ENCODE peak calls at places on chromosome 14, in nine cellular contexts. O is HTR-8/SVneo; Z is activated T-cell treated with anti-CD3 and anti-CD28 coated beads for 1 hour; U is mesenteric fat pad; L is activated CD8-positive, alpha-beta memory T cell treated with anti-CD3 and anti-CD28 coated beads for 48 hours; K is PC-9; E is psoas muscle; A is MCF 10A; C is upper lobe of left lung. J is an unnamed sample.

GRCh38 chr14:95156153-95156764 is 1.1 kb downstream of the DICER1 start:
- DNase-seq in U (no peak), E (no peak), L (no peak), O (peak; percentile 12), Z (no peak), A (peak; percentile 36), C (no peak), K (no peak), J (no peak)

GRCh38 chr14:52154992-52155655 is 86.3 kb upstream of the NID2 start:
- DNase-seq in E (no peak), L (no peak), K (no peak), C (no peak), A (no peak), Z (no peak), O (no peak), U (no peak), J (no peak)

GRCh38 chr14:73223049-73223448 is 14.3 kb upstream of the PAPLN start:
- DNase-seq in Z (no peak), U (no peak), C (no peak), K (no peak), E (no peak), L (no peak), O (no peak), A (no peak), J (no peak)

GRCh38 chr14:44785096-44785495 is 176.7 kb downstream of the KLHL28 start:
- DNase-seq in Z (no peak), E (no peak), C (no peak), K (no peak), U (no peak), O (no peak), A (no peak), L (no peak), J (no peak)

GRCh38 chr14:72049462-72049861 is 117.2 kb downstream of the RGS6 start:
- DNase-seq in O (no peak), Z (no peak), L (peak; percentile 3), C (no peak), E (no peak), A (peak; percentile 38), U (no peak), K (no peak), J (no peak)

GRCh38 chr14:68263563-68264350 is 444.2 kb downstream of the RAD51B start:
- DNase-seq in U (no peak), E (no peak), Z (no peak), K (no peak), O (no peak), L (no peak), C (no peak), A (no peak), J (no peak)

GRCh38 chr14:91315844-91316267 is 71.4 kb upstream of the GPR68 start:
- DNase-seq in K (no peak), C (peak; percentile 53), A (no peak), E (no peak), O (no peak), Z (peak; percentile 60), L (peak; percentile 68), U (no peak), J (no peak)

GRCh38 chr14:103894034-103894722 is 34.1 kb upstream of the TDRD9 start:
- DNase-seq in K (no peak), A (no peak), L (no peak), O (no peak), E (no peak), U (no peak), Z (no peak), C (no peak), J (no peak)

GRCh38 chr14:76307786-76308780 is 67.9 kb upstream of the ESRRB start:
- DNase-seq in E (no peak), U (peak; percentile 82), Z (no peak), K (no peak), O (no peak), L (no peak), C (no peak), A (peak; percentile 20), J (no peak)

GRCh38 chr14:64983439-64984310 is 3.0 kb upstream of the FNTB start:
- DNase-seq in U (no peak), C (peak; percentile 38), K (peak; percentile 43), O (peak; percentile 87), L (no peak), E (no peak), A (peak; percentile 66), Z (peak; percentile 32), J (no peak)

GRCh38 chr14:96852823-96853422 is 55.7 kb downstream of the VRK1 start:
- DNase-seq in K (peak; percentile 0), C (no peak), Z (no peak), E (no peak), U (no peak), A (peak; percentile 64), L (no peak), O (peak; percentile 10), J (no peak)

GRCh38 chr14:61174395-61175386 is 106.4 kb downstream of the TMEM30B start:
- DNase-seq in E (no peak), O (peak; percentile 93), Z (no peak), U (no peak), C (no peak), A (peak; percentile 69), K (peak; percentile 12), L (no peak), J (no peak)

GRCh38 chr14:99479903-99480855 is 480 bp downstream of the SETD3 start:
- DNase-seq in Z (peak; percentile 16), U (no peak), O (peak; percentile 37), L (peak; percentile 22), E (peak; percentile 71), C (peak; percentile 59), A (peak; percentile 51), K (no peak), J (peak; percentile 75)

GRCh38 chr14:55949708-55950107 is 168.5 kb upstream of the PELI2 start:
- DNase-seq in L (no peak), K (no peak), U (no peak), C (no peak), E (no peak), O (no peak), Z (no peak), A (no peak), J (no peak)

GRCh38 chr14:76227450-76228050 is 75.8 kb downstream of the GPATCH2L start:
- DNase-seq in A (peak; percentile 86), O (peak; percentile 75), E (no peak), C (no peak), Z (no peak), K (no peak), U (no peak), L (no peak), J (no peak)

GRCh38 chr14:73764406-73764805 is 50.2 kb upstream of the PNMA1 start:
- DNase-seq in K (no peak), C (no peak), U (no peak), O (no peak), E (no peak), Z (no peak), A (no peak), L (no peak), J (no peak)

GRCh38 chr14:105065280-105066228 is at the start of gene GPR132:
- DNase-seq in U (no peak), E (no peak), C (peak; percentile 86), Z (peak; percentile 74), K (no peak), A (no peak), O (no peak), L (peak; percentile 68), J (peak; percentile 92)

GRCh38 chr14:45251912-45252311 is 1.1 kb downstream of the MIS18BP1 start:
- DNase-seq in A (peak; percentile 44), Z (no peak), U (no peak), E (no peak), O (no peak), K (no peak), C (no peak), L (no peak), J (no peak)

GRCh38 chr14:58078068-58078467 is 73.9 kb downstream of the ARMH4 start:
- DNase-seq in C (no peak), O (peak; percentile 78), Z (no peak), K (no peak), U (no peak), A (peak; percentile 11), E (no peak), L (no peak), J (no peak)

GRCh38 chr14:105483300-105484068 is 3.2 kb upstream of the CRIP1 start:
- DNase-seq in O (no peak), E (no peak), A (peak; percentile 37), U (no peak), Z (no peak), L (no peak), C (no peak), K (peak; percentile 64), J (no peak)

GRCh38 chr14:67385618-67386017 is 25.5 kb downstream of the EIF2S1 start:
- DNase-seq in C (no peak), O (no peak), K (no peak), A (no peak), Z (no peak), U (no peak), L (no peak), E (no peak), J (no peak)

GRCh38 chr14:104116544-104117340 is 21.6 kb upstream of the KIF26A start:
- DNase-seq in C (peak; percentile 64), Z (no peak), E (peak; percentile 5), U (no peak), K (peak; percentile 86), A (no peak), O (no peak), L (no peak), J (peak; percentile 53)

GRCh38 chr14:58285132-58285531 is 13.2 kb upstream of the ARID4A start:
- DNase-seq in L (no peak), A (no peak), K (no peak), Z (no peak), O (no peak), E (no peak), C (no peak), U (no peak), J (no peak)

GRCh38 chr14:68165274-68165843 is 345.8 kb downstream of the RAD51B start:
- DNase-seq in Z (no peak), U (no peak), L (no peak), E (no peak), O (no peak), C (no peak), K (no peak), A (no peak), J (no peak)

GRCh38 chr14:22646570-22647254 is 2.6 kb upstream of the OR6J1 start:
- DNase-seq in O (peak; percentile 45), K (no peak), A (peak; percentile 77), U (no peak), E (no peak), Z (no peak), L (no peak), C (no peak), J (no peak)

GRCh38 chr14:56002876-56003625 is 115.2 kb upstream of the PELI2 start:
- DNase-seq in O (no peak), K (no peak), L (peak; percentile 17), E (no peak), C (no peak), Z (no peak), A (no peak), U (no peak), J (no peak)

GRCh38 chr14:42192659-42193425 is 586.2 kb downstream of the LRFN5 start:
- DNase-seq in C (no peak), E (no peak), Z (no peak), U (no peak), O (peak; percentile 41), L (no peak), A (peak; percentile 89), K (peak; percentile 16), J (no peak)

GRCh38 chr14:73753043-73753886 is 39.1 kb upstream of the PNMA1 start:
- DNase-seq in L (no peak), K (peak; percentile 67), E (no peak), U (no peak), Z (no peak), C (peak; percentile 70), A (no peak), O (no peak), J (no peak)

GRCh38 chr14:68655961-68656360 is 136.9 kb downstream of the ZFP36L1 start:
- DNase-seq in U (peak; percentile 65), A (peak; percentile 35), C (no peak), Z (no peak), L (no peak), O (peak; percentile 75), E (no peak), K (peak; percentile 27), J (peak; percentile 58)

GRCh38 chr14:64931123-64931522 is 11.4 kb downstream of the GPX2 start:
- DNase-seq in K (no peak), U (no peak), A (no peak), E (no peak), O (no peak), Z (no peak), C (no peak), L (no peak), J (no peak)